ENCODE peak calls at places on chromosomes 13 and 19, in nine cellular contexts. One of them, this sample, is unnamed.

GRCh38 chr19:28466107-28467045 is 746.6 kb downstream of the UQCRFS1 start:
- DNase-seq in upper lobe of left lung: no peak
- DNase-seq in Peyer's patch: peak; percentile 49
- DNase-seq in esophagus squamous epithelium: no peak
- DNase-seq in uterus: no peak
- DNase-seq in suprapubic skin: no peak
- DNase-seq in A549: peak; percentile 41
- DNase-seq in breast epithelium: no peak
- DNase-seq in transverse colon: peak; percentile 72
- DNase-seq in this sample: peak; percentile 82

GRCh38 chr13:40063278-40063698 is 407.8 kb downstream of the COG6 start:
- DNase-seq in uterus: no peak
- DNase-seq in upper lobe of left lung: peak; percentile 11
- DNase-seq in A549: no peak
- DNase-seq in breast epithelium: peak; percentile 68
- DNase-seq in suprapubic skin: no peak
- DNase-seq in transverse colon: no peak
- DNase-seq in esophagus squamous epithelium: no peak
- DNase-seq in Peyer's patch: no peak
- DNase-seq in this sample: no peak

GRCh38 chr19:32405431-32406160 is at the start of gene DPY19L3:
- DNase-seq in esophagus squamous epithelium: peak; percentile 77
- DNase-seq in breast epithelium: peak; percentile 94
- DNase-seq in upper lobe of left lung: peak; percentile 98
- DNase-seq in suprapubic skin: peak; percentile 98
- DNase-seq in A549: peak; percentile 99
- DNase-seq in Peyer's patch: peak; percentile 98
- DNase-seq in uterus: peak; percentile 93
- DNase-seq in transverse colon: peak; percentile 96
- DNase-seq in this sample: peak; percentile 94

GRCh38 chr13:28128030-28128429 is 10.3 kb upstream of the PAN3 start:
- DNase-seq in upper lobe of left lung: no peak
- DNase-seq in suprapubic skin: no peak
- DNase-seq in A549: no peak
- DNase-seq in breast epithelium: no peak
- DNase-seq in transverse colon: no peak
- DNase-seq in esophagus squamous epithelium: no peak
- DNase-seq in Peyer's patch: no peak
- DNase-seq in uterus: no peak
- DNase-seq in this sample: no peak

GRCh38 chr19:35636651-35637050 is 4.9 kb upstream of the ETV2 start:
- DNase-seq in A549: no peak
- DNase-seq in uterus: no peak
- DNase-seq in breast epithelium: no peak
- DNase-seq in transverse colon: no peak
- DNase-seq in suprapubic skin: no peak
- DNase-seq in Peyer's patch: no peak
- DNase-seq in esophagus squamous epithelium: no peak
- DNase-seq in upper lobe of left lung: no peak
- DNase-seq in this sample: no peak

GRCh38 chr19:1000591-1001537 is 645 bp downstream of the GRIN3B start:
- DNase-seq in uterus: no peak
- DNase-seq in Peyer's patch: no peak
- DNase-seq in breast epithelium: no peak
- DNase-seq in suprapubic skin: no peak
- DNase-seq in A549: peak; percentile 51
- DNase-seq in transverse colon: no peak
- DNase-seq in upper lobe of left lung: peak; percentile 86
- DNase-seq in esophagus squamous epithelium: no peak
- DNase-seq in this sample: no peak

GRCh38 chr13:108734676-108735075 is 105.3 kb downstream of the MYO16 start:
- DNase-seq in Peyer's patch: no peak
- DNase-seq in esophagus squamous epithelium: no peak
- DNase-seq in upper lobe of left lung: no peak
- DNase-seq in transverse colon: no peak
- DNase-seq in A549: peak; percentile 1
- DNase-seq in suprapubic skin: no peak
- DNase-seq in uterus: no peak
- DNase-seq in breast epithelium: no peak
- DNase-seq in this sample: no peak

GRCh38 chr13:66492479-66492878 is 737.7 kb downstream of the PCDH9 start:
- DNase-seq in upper lobe of left lung: no peak
- DNase-seq in esophagus squamous epithelium: no peak
- DNase-seq in suprapubic skin: no peak
- DNase-seq in transverse colon: no peak
- DNase-seq in uterus: no peak
- DNase-seq in Peyer's patch: no peak
- DNase-seq in A549: no peak
- DNase-seq in breast epithelium: no peak
- DNase-seq in this sample: no peak

GRCh38 chr13:87498681-87499080 is 172.5 kb upstream of the SLITRK5 start:
- DNase-seq in Peyer's patch: no peak
- DNase-seq in breast epithelium: no peak
- DNase-seq in uterus: no peak
- DNase-seq in esophagus squamous epithelium: no peak
- DNase-seq in suprapubic skin: no peak
- DNase-seq in A549: no peak
- DNase-seq in upper lobe of left lung: no peak
- DNase-seq in transverse colon: no peak
- DNase-seq in this sample: no peak

DNA sequence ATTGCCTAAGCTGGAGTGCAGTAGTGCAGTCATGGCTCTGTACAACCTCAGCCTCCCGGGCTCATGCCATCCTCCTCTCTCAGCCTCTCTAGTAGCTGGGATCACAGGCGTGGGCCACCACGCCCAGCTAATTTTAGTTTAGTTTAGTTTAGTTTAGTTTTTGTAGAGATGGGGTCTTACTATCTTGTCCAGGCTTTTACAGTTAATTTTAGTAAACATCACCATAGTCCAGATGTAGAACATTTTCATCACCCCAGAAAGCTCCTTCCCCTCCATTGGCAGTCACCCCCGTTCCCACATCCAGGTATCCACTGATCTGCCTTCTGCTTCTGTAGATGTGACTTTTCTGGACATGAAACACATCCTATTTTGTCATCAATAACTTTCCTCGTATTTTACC is 41.1 kb downstream of the DNM2 start:
- DNase-seq in suprapubic skin: no peak
- DNase-seq in breast epithelium: no peak
- DNase-seq in A549: no peak
- DNase-seq in upper lobe of left lung: no peak
- DNase-seq in esophagus squamous epithelium: no peak
- DNase-seq in Peyer's patch: no peak
- DNase-seq in uterus: no peak
- DNase-seq in transverse colon: no peak
- DNase-seq in this sample: no peak
- TF ChIP-seq POLR2A in suprapubic skin: no peak
- TF ChIP-seq POLR2A in breast epithelium: no peak
- TF ChIP-seq POLR2A in A549: no peak
- TF ChIP-seq POLR2A in upper lobe of left lung: no peak
- TF ChIP-seq POLR2A in esophagus squamous epithelium: no peak
- TF ChIP-seq POLR2A in Peyer's patch: no peak
- TF ChIP-seq POLR2A in uterus: no peak
- TF ChIP-seq POLR2A in transverse colon: no peak
- TF ChIP-seq POLR2A in this sample: no peak

GRCh38 chr13:102825921-102826706 is 19.7 kb upstream of the ERCC5 start:
- DNase-seq in A549: no peak
- DNase-seq in upper lobe of left lung: no peak
- DNase-seq in Peyer's patch: no peak
- DNase-seq in esophagus squamous epithelium: no peak
- DNase-seq in breast epithelium: no peak
- DNase-seq in uterus: no peak
- DNase-seq in transverse colon: no peak
- DNase-seq in suprapubic skin: no peak
- DNase-seq in this sample: no peak

GRCh38 chr13:102830646-102831045 is 15.2 kb upstream of the ERCC5 start:
- DNase-seq in uterus: no peak
- DNase-seq in A549: no peak
- DNase-seq in upper lobe of left lung: no peak
- DNase-seq in transverse colon: peak; percentile 67
- DNase-seq in Peyer's patch: peak; percentile 58
- DNase-seq in esophagus squamous epithelium: no peak
- DNase-seq in breast epithelium: no peak
- DNase-seq in suprapubic skin: no peak
- DNase-seq in this sample: no peak

GRCh38 chr13:102825400-102825799 is 20.4 kb upstream of the ERCC5 start:
- DNase-seq in A549: no peak
- DNase-seq in Peyer's patch: no peak
- DNase-seq in upper lobe of left lung: no peak
- DNase-seq in esophagus squamous epithelium: no peak
- DNase-seq in suprapubic skin: no peak
- DNase-seq in uterus: no peak
- DNase-seq in transverse colon: no peak
- DNase-seq in breast epithelium: no peak
- DNase-seq in this sample: no peak
- H3K27ac ChIP-seq in A549: no peak overlapping the region
- H3K27ac ChIP-seq in Peyer's patch: no peak overlapping the region
- H3K27ac ChIP-seq in upper lobe of left lung: no peak overlapping the region
- H3K27ac ChIP-seq in esophagus squamous epithelium: no peak overlapping the region
- H3K27ac ChIP-seq in suprapubic skin: no peak overlapping the region
- H3K27ac ChIP-seq in uterus: no peak overlapping the region
- H3K27ac ChIP-seq in transverse colon: no peak overlapping the region
- H3K27ac ChIP-seq in breast epithelium: no peak overlapping the region
- H3K27ac ChIP-seq in this sample: no peak overlapping the region

GRCh38 chr13:32427852-32428580 is at the start of gene N4BP2L1:
- DNase-seq in Peyer's patch: peak; percentile 94
- DNase-seq in transverse colon: peak; percentile 85
- DNase-seq in uterus: peak; percentile 81
- DNase-seq in upper lobe of left lung: peak; percentile 91
- DNase-seq in suprapubic skin: peak; percentile 89
- DNase-seq in esophagus squamous epithelium: peak; percentile 45
- DNase-seq in A549: peak; percentile 13
- DNase-seq in breast epithelium: peak; percentile 83
- DNase-seq in this sample: peak; percentile 63
- H3K4me1 ChIP-seq in Peyer's patch: peaks cover 10% of the 10 kb centered on the region
- H3K4me1 ChIP-seq in transverse colon: peaks cover 33% of the 10 kb centered on the region
- H3K4me1 ChIP-seq in uterus: no peaks in the 10 kb centered on the region
- H3K4me1 ChIP-seq in upper lobe of left lung: peaks cover 42% of the 10 kb centered on the region
- H3K4me1 ChIP-seq in suprapubic skin: peaks cover 29% of the 10 kb centered on the region
- H3K4me1 ChIP-seq in esophagus squamous epithelium: peaks cover 39% of the 10 kb centered on the region
- H3K4me1 ChIP-seq in A549: no peaks in the 10 kb centered on the region
- H3K4me1 ChIP-seq in breast epithelium: no peaks in the 10 kb centered on the region
- H3K4me1 ChIP-seq in this sample: no peaks in the 10 kb centered on the region

GRCh38 chr13:94968040-94968756 is 255.9 kb upstream of the SOX21 start:
- DNase-seq in breast epithelium: no peak
- DNase-seq in esophagus squamous epithelium: no peak
- DNase-seq in suprapubic skin: no peak
- DNase-seq in uterus: no peak
- DNase-seq in transverse colon: no peak
- DNase-seq in Peyer's patch: no peak
- DNase-seq in A549: peak; percentile 62
- DNase-seq in upper lobe of left lung: peak; percentile 84
- DNase-seq in this sample: no peak
- TF ChIP-seq POLR2A in breast epithelium: no peak
- TF ChIP-seq POLR2A in esophagus squamous epithelium: no peak
- TF ChIP-seq POLR2A in suprapubic skin: no peak
- TF ChIP-seq POLR2A in uterus: no peak
- TF ChIP-seq POLR2A in transverse colon: no peak
- TF ChIP-seq POLR2A in Peyer's patch: no peak
- TF ChIP-seq POLR2A in A549: peak; percentile 35
- TF ChIP-seq POLR2A in upper lobe of left lung: no peak
- TF ChIP-seq POLR2A in this sample: no peak

DNA sequence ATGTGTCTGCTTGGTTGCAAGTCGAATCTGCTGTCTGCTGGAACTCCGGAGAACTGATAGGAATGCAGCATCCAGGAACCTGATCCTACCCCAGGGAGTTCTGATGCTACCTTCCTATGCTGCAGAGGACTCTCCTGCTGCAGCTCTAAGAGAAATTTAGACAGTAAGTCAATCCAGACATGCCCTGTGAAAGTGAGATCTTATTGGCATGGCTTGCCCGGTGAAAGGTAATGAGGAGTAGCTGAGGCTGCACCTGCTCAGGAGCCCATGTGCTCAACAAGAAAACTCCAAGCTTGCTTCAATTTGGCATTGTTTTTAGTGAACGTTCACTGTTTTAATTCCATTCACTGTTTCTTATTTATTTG is 217.3 kb upstream of the SERP2 start:
- DNase-seq in breast epithelium: no peak
- DNase-seq in transverse colon: no peak
- DNase-seq in esophagus squamous epithelium: no peak
- DNase-seq in uterus: no peak
- DNase-seq in A549: no peak
- DNase-seq in suprapubic skin: no peak
- DNase-seq in Peyer's patch: no peak
- DNase-seq in upper lobe of left lung: no peak
- DNase-seq in this sample: no peak
- H3K27ac ChIP-seq in breast epithelium: no peak overlapping the region
- H3K27ac ChIP-seq in transverse colon: peak overlapping the region; percentile 63
- H3K27ac ChIP-seq in esophagus squamous epithelium: no peak overlapping the region
- H3K27ac ChIP-seq in uterus: peak overlapping the region; percentile 74
- H3K27ac ChIP-seq in A549: peak overlapping the region; percentile 96
- H3K27ac ChIP-seq in suprapubic skin: no peak overlapping the region
- H3K27ac ChIP-seq in Peyer's patch: peak overlapping the region; percentile 27
- H3K27ac ChIP-seq in upper lobe of left lung: peak overlapping the region; percentile 58
- H3K27ac ChIP-seq in this sample: no peak overlapping the region

GRCh38 chr19:4370418-4371041 is 27.2 kb downstream of the MPND start:
- DNase-seq in upper lobe of left lung: peak; percentile 52
- DNase-seq in Peyer's patch: no peak
- DNase-seq in A549: no peak
- DNase-seq in transverse colon: no peak
- DNase-seq in esophagus squamous epithelium: no peak
- DNase-seq in suprapubic skin: peak; percentile 63
- DNase-seq in uterus: no peak
- DNase-seq in breast epithelium: no peak
- DNase-seq in this sample: no peak
- H3K4me1 ChIP-seq in upper lobe of left lung: peaks cover 75% of the 10 kb centered on the region
- H3K4me1 ChIP-seq in Peyer's patch: peaks cover 56% of the 10 kb centered on the region
- H3K4me1 ChIP-seq in A549: peaks cover 37% of the 10 kb centered on the region
- H3K4me1 ChIP-seq in transverse colon: peaks cover 62% of the 10 kb centered on the region
- H3K4me1 ChIP-seq in esophagus squamous epithelium: peaks cover 88% of the 10 kb centered on the region
- H3K4me1 ChIP-seq in suprapubic skin: peaks cover 85% of the 10 kb centered on the region
- H3K4me1 ChIP-seq in uterus: peaks cover 43% of the 10 kb centered on the region
- H3K4me1 ChIP-seq in breast epithelium: peaks cover 45% of the 10 kb centered on the region
- H3K4me1 ChIP-seq in this sample: peaks cover 91% of the 10 kb centered on the region